ENCODE peak calls at places on chromosome 4, in four cellular contexts. L is psoas muscle, A is cardiac muscle cell, B is neural progenitor cell. S is an unnamed sample.

GRCh38 chr4:876780-877179 is 50.9 kb upstream of the CPLX1 start:
- DNase-seq in A (no peak), L (no peak), B (peak; percentile 45), S (no peak)

GRCh38 chr4:3215256-3215655 is 33.7 kb upstream of the MSANTD1 start:
- DNase-seq in A (no peak), B (no peak), L (no peak), S (no peak)

GRCh38 chr4:182083681-182084410 is 159.4 kb upstream of the TENM3 start:
- DNase-seq in B (no peak), A (no peak), L (no peak), S (no peak)

GRCh38 chr4:130125468-130125867 is 1029.5 kb downstream of the C4orf33 start:
- DNase-seq in A (no peak), L (no peak), B (no peak), S (no peak)

GRCh38 chr4:69760455-69760854 is at the start of gene SULT1B1:
- DNase-seq in A (no peak), L (no peak), B (no peak), S (no peak)

GRCh38 chr4:120923201-120923522 is 636 bp upstream of the PRDM5 start:
- DNase-seq in B (no peak), L (no peak), A (no peak), S (no peak)

GRCh38 chr4:186201535-186202230 is 10.3 kb downstream of the CYP4V2 start:
- DNase-seq in L (no peak), B (peak; percentile 54), A (peak; percentile 57), S (no peak)

GRCh38 chr4:152936446-152937279 is 540 bp downstream of the FHDC1 start:
- DNase-seq in B (peak; percentile 71), L (peak; percentile 18), A (peak; percentile 39), S (no peak)

GRCh38 chr4:3293410-3294391 is 880 bp downstream of the RGS12 start:
- DNase-seq in B (no peak), A (no peak), L (no peak), S (no peak)

GRCh38 chr4:104099141-104099540 is 379.4 kb upstream of the TACR3 start:
- DNase-seq in B (no peak), L (no peak), A (no peak), S (no peak)

GRCh38 chr4:74283614-74284013 is 24.7 kb upstream of the EPGN start:
- DNase-seq in L (no peak), B (no peak), A (no peak), S (no peak)

GRCh38 chr4:20252656-20253271 is 1.1 kb downstream of the SLIT2 start:
- DNase-seq in B (peak; percentile 64), L (peak; percentile 40), A (peak; percentile 67), S (no peak)

GRCh38 chr4:39714171-39714570 is 16.2 kb downstream of the UBE2K start:
- DNase-seq in B (no peak), L (no peak), A (no peak), S (no peak)

GRCh38 chr4:113961322-113961698 is 18.1 kb downstream of the ARSJ start:
- DNase-seq in B (no peak), A (no peak), L (no peak), S (no peak)

GRCh38 chr4:28350485-28350884 is 1489.8 kb downstream of the STIM2 start:
- DNase-seq in A (no peak), L (no peak), B (no peak), S (no peak)

GRCh38 chr4:175215208-175215607 is 297.1 kb downstream of the ADAM29 start:
- DNase-seq in L (no peak), B (no peak), A (no peak), S (no peak)

GRCh38 chr4:7559316-7559715 is 124.6 kb upstream of the PSAPL1 start:
- DNase-seq in A (no peak), B (no peak), L (no peak), S (no peak)

GRCh38 chr4:12692815-12693214 is 791.3 kb downstream of the RAB28 start:
- DNase-seq in A (no peak), B (no peak), L (no peak), S (no peak)

GRCh38 chr4:73129319-73129718 is 59.8 kb upstream of the COX18 start:
- DNase-seq in B (no peak), A (no peak), L (no peak), S (no peak)

GRCh38 chr4:86096373-86096772 is 263.5 kb downstream of the MAPK10 start:
- DNase-seq in B (no peak), L (no peak), A (no peak), S (no peak)

GRCh38 chr4:39937683-39938268 is 39.9 kb downstream of the PDS5A start:
- DNase-seq in A (no peak), B (no peak), L (no peak), S (no peak)

GRCh38 chr4:127782275-127783025 is at the start of gene HSPA4L:
- DNase-seq in B (peak; percentile 67), L (peak; percentile 67), A (peak; percentile 90), S (no peak)

GRCh38 chr4:10123227-10124101 is 6.9 kb upstream of the WDR1 start:
- DNase-seq in A (no peak), L (no peak), B (peak; percentile 67), S (no peak)

GRCh38 chr4:114264877-114265291 is 285.4 kb upstream of the ARSJ start:
- DNase-seq in B (no peak), L (no peak), A (no peak), S (no peak)

GRCh38 chr4:110781944-110782343 is 159.1 kb upstream of the PITX2 start:
- DNase-seq in L (no peak), B (no peak), A (no peak), S (no peak)

GRCh38 chr4:69718376-69719293 is 41.8 kb downstream of the SULT1B1 start:
- DNase-seq in A (no peak), L (no peak), B (no peak), S (no peak)

GRCh38 chr4:38769441-38770210 is 13.2 kb downstream of the TLR10 start:
- DNase-seq in L (no peak), B (no peak), A (no peak), S (no peak)

GRCh38 chr4:15345134-15345533 is 82.7 kb upstream of the C1QTNF7 start:
- DNase-seq in A (no peak), B (no peak), L (no peak), S (no peak)

GRCh38 chr4:130293692-130294091 is 1197.7 kb downstream of the C4orf33 start:
- DNase-seq in L (no peak), A (no peak), B (no peak), S (no peak)

GRCh38 chr4:75302648-75303047 is 211.6 kb downstream of the RCHY1 start:
- DNase-seq in B (no peak), L (no peak), A (no peak), S (no peak)

GRCh38 chr4:102318526-102318925 is 26.8 kb downstream of the SLC39A8 start:
- DNase-seq in A (no peak), B (no peak), L (no peak), S (no peak)

DNA sequence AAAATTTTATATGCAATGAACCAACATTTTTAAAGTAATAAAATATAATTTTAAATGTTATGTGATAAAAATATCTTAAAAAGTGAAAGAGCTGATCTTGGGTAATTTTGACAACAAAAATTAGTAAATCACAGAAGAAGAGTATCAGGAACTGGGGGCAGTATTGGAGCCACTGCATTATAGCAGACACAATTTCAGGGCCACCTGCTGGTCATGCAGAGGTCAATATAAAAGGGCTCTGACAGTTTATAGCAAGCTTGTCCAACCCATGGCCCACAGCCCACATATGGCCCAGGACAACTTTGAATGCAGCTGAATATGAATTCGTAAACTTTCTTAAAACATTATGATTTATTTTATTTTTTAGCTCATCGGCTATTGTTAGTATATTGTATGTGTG is 13.0 kb upstream of the LEF1 start:
- DNase-seq in B (no peak), A (no peak), L (no peak), S (no peak)
- TF ChIP-seq CTCF in B (peak; percentile 25), A (no peak), L (peak; percentile 12), S (no peak)

GRCh38 chr4:88147799-88148217 is 10.6 kb downstream of the ABCG2 start:
- DNase-seq in L (no peak), B (no peak), A (peak; percentile 3), S (no peak)
- H3K4me1 ChIP-seq in L (no peaks in the 10 kb centered on the region), B (peaks cover 3% of the 10 kb centered on the region), A (no peaks in the 10 kb centered on the region), S (peaks cover 18% of the 10 kb centered on the region)

GRCh38 chr4:2103843-2104547 is 44.9 kb downstream of the NAT8L start:
- DNase-seq in L (no peak), B (no peak), A (no peak), S (no peak)

GRCh38 chr4:2102045-2102883 is 43.1 kb downstream of the NAT8L start:
- DNase-seq in B (no peak), L (no peak), A (no peak), S (no peak)

GRCh38 chr4:2104556-2105345 is 45.6 kb downstream of the NAT8L start:
- DNase-seq in A (no peak), B (no peak), L (no peak), S (no peak)

GRCh38 chr4:2103127-2103842 is 44.2 kb downstream of the NAT8L start:
- DNase-seq in L (no peak), B (no peak), A (no peak), S (no peak)

GRCh38 chr4:2105559-2105958 is 46.4 kb downstream of the NAT8L start:
- DNase-seq in L (no peak), B (no peak), A (no peak), S (no peak)
- H3K27ac ChIP-seq in L (no peak overlapping the region), B (no peak overlapping the region), A (no peak overlapping the region), S (no peak overlapping the region)

DNA sequence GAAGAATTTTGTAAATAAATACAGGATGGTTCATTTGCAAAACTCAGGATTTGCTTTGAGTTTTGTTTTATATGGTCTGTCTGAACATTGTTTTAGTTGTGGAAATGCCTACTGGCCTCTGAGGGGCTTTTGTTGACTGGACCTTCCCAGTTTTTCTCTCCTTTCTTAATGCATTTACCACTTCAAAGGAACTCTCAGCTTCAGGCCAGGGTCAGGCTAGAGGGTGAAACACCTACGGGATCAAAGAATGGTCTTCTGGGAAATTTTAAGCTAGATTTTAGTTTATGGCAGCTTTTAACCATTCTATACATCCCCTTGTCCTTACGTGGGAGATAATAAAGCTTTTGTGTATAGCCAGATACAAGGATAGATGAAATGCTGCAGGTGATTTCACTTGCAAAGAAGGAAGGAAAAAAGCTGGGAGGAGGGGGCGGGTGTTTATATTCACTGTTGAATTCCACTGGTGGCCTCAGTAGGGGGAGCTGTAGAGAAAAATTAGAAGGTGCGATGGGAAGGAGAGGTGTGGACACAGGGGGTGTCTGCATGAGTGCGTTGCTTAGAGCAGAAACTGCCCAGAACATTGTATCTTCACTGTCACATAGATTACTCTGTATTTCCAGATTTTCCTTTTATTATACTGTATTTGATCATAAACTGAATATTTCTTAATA is 151.8 kb downstream of the TSPAN5 start:
- DNase-seq in L (no peak), B (peak; percentile 50), A (peak; percentile 47), S (no peak)
- TF ChIP-seq CTCF in L (no peak), B (peak; percentile 65), A (peak; percentile 24), S (peak; percentile 19)

GRCh38 chr4:4859799-4860380 is 425 bp downstream of the MSX1 start:
- DNase-seq in L (no peak), A (peak; percentile 68), B (peak; percentile 43), S (no peak)
- H3K4me1 ChIP-seq in L (peaks cover 8% of the 10 kb centered on the region), A (peaks cover 5% of the 10 kb centered on the region), B (peaks cover 57% of the 10 kb centered on the region), S (peaks cover 82% of the 10 kb centered on the region)

GRCh38 chr4:57063518-57063917 is 46.7 kb downstream of the IGFBP7 start:
- DNase-seq in B (no peak), A (no peak), L (no peak), S (no peak)
- H3K27ac ChIP-seq in B (no peak overlapping the region), A (peak overlapping the region; percentile 57), L (no peak overlapping the region), S (no peak overlapping the region)

S was measured in esophagus squamous epithelium.